ENCODE peak calls at places on chromosome 19, in five cellular contexts. W is HepG2, M is HCT116, R is H1, Z is GM12878. H is an unnamed sample.

GRCh38 chr19:33496496-33496895 is 25.1 kb downstream of the PEPD start:
- DNase-seq in W (no peak), M (no peak), R (no peak), Z (no peak), H (no peak)

GRCh38 chr19:11288349-11288748 is 7.6 kb upstream of the TSPAN16 start:
- DNase-seq in Z (no peak), M (no peak), W (no peak), R (no peak), H (no peak)

GRCh38 chr19:47253467-47253881 is 2.9 kb upstream of the CCDC9 start:
- DNase-seq in M (no peak), Z (no peak), W (peak), R (no peak), H (no peak)

GRCh38 chr19:33778089-33778791 is 18.4 kb upstream of the KCTD15 start:
- DNase-seq in W (peak), M (no peak), Z (peak), R (peak), H (peak)

GRCh38 chr19:45901912-45902650 is at the start of gene MYPOP:
- DNase-seq in W (no peak), M (no peak), R (no peak), Z (no peak), H (no peak)

GRCh38 chr19:4185413-4186086 is 3.1 kb downstream of the ANKRD24 start:
- DNase-seq in R (no peak), Z (no peak), M (no peak), W (no peak), H (no peak)

GRCh38 chr19:45643927-45644771 is 5.0 kb upstream of the EML2 start:
- DNase-seq in W (no peak), R (no peak), Z (no peak), M (no peak), H (no peak)

GRCh38 chr19:47699360-47699917 is 13.8 kb upstream of the EHD2 start:
- DNase-seq in W (peak), R (peak), M (no peak), Z (no peak), H (peak)

GRCh38 chr19:58417071-58417470 is 8.6 kb downstream of the ZNF584 start:
- DNase-seq in M (no peak), Z (no peak), R (no peak), W (no peak), H (no peak)

GRCh38 chr19:33277434-33277833 is 24.9 kb downstream of the CEBPA start:
- DNase-seq in R (no peak), M (no peak), W (no peak), Z (no peak), H (no peak)

DNA sequence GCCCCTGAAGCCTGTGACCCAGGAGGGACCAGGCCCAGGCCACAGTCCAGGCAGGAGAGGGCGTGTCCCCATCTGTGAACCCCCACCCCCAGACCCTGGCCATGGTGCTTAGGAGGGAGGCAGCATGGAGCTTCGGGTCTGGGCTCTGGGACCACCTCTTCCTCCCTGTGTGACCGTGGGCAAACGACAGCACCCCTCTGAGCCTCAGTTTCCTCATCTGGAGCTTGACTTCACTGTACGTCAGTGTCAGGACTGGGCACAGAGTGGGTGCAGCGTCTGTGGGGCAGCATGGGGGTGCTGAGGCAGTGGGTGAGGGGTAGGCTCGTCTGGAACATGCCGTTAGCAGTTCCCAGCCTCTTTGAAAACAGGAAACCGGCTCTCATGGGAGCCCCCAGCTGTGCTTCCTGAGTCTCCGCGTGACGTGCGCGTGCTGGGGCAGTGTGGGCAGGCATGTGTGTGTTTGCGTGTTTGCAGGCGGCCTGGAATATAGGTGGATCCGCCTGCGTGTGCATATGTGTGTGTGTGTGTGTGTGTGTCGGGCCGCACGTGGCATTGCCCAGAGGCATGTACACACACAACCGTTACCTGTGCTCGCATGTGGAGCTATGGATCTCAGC is 15.7 kb downstream of the ARRDC2 start:
- DNase-seq in R (no peak), W (no peak), Z (no peak), M (no peak), H (no peak)
- TF ChIP-seq MAX in R (no peak), W (no peak), Z (peak), M (no peak), H (peak)

DNA sequence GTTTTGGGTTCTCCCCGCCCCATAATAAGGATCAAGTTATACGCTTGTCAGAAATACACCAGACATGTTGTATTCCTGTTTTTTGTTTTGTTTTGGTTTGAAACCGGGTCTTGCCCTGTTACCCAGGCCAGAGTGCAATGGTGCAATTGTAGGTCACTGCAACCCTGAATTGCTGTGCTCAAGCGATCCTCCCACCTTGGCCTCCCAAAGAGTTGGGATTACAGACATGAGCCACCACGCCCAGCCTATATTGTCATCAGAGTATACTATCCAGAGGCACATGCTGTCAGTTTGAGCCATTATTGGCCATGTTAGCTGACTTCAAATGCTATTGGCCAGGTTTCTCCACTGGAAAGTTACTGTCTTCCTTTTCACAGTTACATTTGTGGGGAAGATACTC is 9.8 kb downstream of the SAFB start:
- DNase-seq in R (no peak), M (no peak), W (no peak), Z (no peak), H (no peak)
- TF ChIP-seq YY1 in R (no peak), M (no peak), W (no peak), Z (no peak), H (no peak)

DNA sequence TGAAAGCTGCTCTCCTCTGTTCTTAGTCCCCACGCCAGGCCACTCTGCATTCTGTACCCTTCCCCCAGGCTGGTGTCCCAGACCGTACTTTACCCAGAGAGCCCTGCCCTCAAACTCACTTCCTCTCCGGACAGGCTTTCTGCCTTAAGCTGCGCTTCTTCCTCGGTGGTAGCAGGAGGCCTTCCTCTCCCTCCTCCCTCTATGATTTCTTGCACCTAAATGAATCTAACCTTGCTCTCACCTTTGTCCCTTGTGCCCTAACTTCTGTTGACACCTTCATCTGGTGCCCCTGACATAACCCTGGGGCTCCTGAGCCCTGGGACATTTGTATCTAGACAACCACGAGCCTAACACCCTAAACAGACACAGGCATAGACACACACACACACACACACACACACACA is 29.6 kb upstream of the CEACAM21 start:
- DNase-seq in Z (no peak), M (no peak), R (no peak), W (no peak), H (no peak)
- TF ChIP-seq MAX in Z (no peak), M (no peak), R (no peak), W (no peak), H (no peak)

DNA sequence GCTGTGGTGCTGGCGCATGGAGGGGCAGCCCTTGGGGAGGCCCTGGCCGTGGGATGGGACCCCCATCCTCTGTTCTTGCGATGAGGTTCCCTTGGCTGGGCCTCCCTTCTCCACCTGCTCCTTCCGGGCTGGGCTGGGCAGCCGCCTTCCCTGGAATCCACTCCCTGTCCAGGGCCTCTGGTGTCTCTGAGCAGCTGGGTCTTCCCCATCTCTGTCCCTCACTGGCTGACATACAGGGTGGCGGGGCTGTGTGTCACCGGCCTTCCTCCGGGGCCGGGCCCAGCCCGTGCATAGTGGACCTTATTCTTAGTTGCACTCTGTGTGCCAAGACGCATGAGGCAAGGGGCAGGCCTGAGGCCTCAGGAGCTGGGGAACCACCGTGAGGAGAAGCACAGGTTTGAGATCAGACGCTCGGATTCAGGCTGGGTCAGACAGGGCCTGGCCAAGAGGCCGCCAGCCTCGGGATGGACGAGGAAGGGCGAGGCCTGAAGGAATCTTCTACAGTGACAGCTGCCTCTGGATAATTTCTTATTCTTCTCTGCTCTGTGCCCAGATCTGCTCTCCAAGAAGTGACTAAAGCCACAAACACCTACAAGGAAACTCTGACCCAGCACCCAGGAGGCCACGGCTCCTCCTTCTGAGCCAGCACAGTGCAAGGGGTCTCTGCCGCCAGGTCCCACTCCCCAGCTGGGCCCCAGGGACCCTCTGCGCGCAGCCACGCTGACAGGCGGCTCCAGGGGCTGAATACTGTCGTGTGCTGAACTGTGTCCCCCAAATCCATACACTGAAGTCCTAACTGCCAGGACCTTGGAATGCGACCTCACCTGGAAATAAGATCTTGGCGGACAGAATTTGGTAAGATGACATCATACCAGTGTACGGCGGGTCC is 11.0 kb downstream of the SGTA start:
- DNase-seq in Z (no peak), M (no peak), W (no peak), R (no peak), H (no peak)
- TF ChIP-seq YY1 in Z (no peak), M (no peak), W (no peak), R (no peak), H (no peak)

GRCh38 chr19:50803633-50804419 is 13.6 kb downstream of the ACP4 start:
- DNase-seq in M (no peak), W (no peak), R (no peak), Z (no peak), H (peak)
- TF ChIP-seq MAX in M (no peak), W (no peak), R (no peak), Z (no peak), H (no peak)

DNA sequence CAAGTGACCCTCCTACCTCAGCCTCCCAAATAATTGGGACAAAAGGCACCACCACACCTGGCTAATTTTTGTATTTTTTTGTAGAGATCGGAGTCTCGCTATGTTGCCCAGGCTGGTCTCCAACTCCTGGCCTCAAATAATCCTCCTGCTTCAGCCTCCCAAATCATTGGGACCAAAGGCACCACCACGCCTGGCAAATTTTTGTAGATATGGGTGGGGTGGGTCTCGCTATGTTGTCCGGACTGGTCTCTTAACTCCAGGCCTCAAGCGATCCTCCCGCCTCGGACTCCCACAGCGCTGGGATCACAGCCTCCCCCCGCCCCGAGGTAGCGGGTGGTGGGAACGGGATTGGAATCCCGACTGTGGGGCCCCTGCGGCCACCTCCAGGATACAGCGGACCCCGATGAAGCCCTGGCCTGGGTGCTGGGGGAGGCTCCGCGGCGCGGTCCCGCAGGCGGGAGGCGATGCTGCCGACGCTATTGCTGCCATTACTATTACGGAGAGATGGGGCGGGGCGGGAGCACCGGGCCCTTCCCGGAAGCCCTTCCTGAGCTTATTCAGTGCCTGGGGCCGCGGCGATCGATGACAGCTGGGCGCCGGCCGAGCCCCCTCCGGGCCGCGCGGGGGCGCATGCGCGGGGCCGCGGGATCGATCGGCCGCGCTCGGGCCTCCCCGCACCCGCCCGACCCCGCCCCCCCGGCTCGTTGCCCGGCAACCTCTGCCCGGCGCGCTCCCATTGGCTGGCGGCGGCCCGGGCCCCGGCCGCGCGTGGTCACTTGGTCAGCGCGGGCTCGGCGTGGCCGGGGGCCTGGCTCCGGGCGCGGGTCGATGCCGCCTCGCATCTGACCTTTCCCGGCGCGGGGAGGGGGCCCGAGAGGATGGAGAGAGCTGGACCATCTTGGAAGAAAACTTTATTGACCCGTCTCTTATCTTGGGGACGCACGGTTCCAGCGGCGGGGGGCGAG is 27.9 kb upstream of the ONECUT3 start:
- DNase-seq in M (no peak), R (peak), W (peak), Z (no peak), H (peak)
- TF ChIP-seq YY1 in M (no peak), R (peak), W (no peak), Z (no peak), H (peak)

GRCh38 chr19:20482721-20483120 is 82.9 kb downstream of the ZNF737 start:
- DNase-seq in Z (no peak), R (peak), W (no peak), M (no peak), H (no peak)
- TF ChIP-seq MAX in Z (no peak), R (no peak), W (no peak), M (no peak), H (no peak)

GRCh38 chr19:41927810-41928192 is 448 bp downstream of the ERFL start:
- DNase-seq in M (no peak), W (no peak), Z (no peak), R (no peak), H (peak)
- TF ChIP-seq YY1 in M (no peak), W (no peak), Z (no peak), R (no peak), H (no peak)

DNA sequence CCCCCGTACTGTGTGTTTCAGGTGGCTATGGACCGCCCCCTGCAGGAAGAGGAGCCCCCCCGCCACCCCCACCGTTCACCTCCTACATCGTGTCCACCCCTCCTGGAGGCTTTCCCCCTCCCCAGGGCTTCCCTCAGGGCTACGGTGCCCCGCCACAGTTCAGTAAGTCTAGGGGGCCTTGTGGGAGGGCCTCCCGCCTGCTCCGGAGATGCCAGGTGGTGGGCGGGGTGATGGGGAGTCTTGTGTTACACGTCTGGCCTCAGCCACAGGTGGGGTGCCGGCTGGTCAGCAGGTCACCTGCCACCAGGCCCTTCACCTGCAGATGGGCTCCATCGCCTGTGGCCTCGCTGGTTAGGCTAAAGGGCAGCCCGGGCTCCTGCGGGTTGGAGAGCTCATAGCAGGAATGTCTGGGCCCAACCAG is 8.0 kb upstream of the RPS15 start:
- DNase-seq in M (no peak), Z (no peak), W (no peak), R (no peak), H (no peak)
- TF ChIP-seq MAX in M (no peak), Z (no peak), W (no peak), R (no peak), H (no peak)